ENCODE peak calls at places on chromosomes 4 and X, in four cellular contexts. J, D, E and P are unnamed samples.

GRCh38 chr4:150931796-150932195 is 83.3 kb downstream of the LRBA start:
- DNase-seq in E (no peak), J (no peak), D (no peak), P (no peak)

GRCh38 chr4:28014469-28014868 is 1153.8 kb downstream of the STIM2 start:
- DNase-seq in D (no peak), J (no peak), E (no peak), P (no peak)

GRCh38 chr4:113673450-113673849 is 88.1 kb downstream of the CAMK2D start:
- DNase-seq in J (peak), E (no peak), D (no peak), P (no peak)

GRCh38 chr4:133584714-133585113 is 435.6 kb downstream of the PCDH10 start:
- DNase-seq in J (no peak), E (no peak), D (no peak), P (no peak)

GRCh38 chr4:108029731-108030130 is 40.0 kb downstream of the HADH start:
- DNase-seq in E (no peak), J (no peak), D (no peak), P (no peak)

GRCh38 chr4:177696438-177696966 is 254.3 kb upstream of the AGA start:
- DNase-seq in J (no peak), D (no peak), E (no peak), P (no peak)

GRCh38 chr4:40316333-40316781 is 18.8 kb upstream of the CHRNA9 start:
- DNase-seq in E (no peak), D (no peak), J (no peak), P (no peak)

GRCh38 chr4:155403886-155404285 is 27.1 kb upstream of the MAP9 start:
- DNase-seq in D (no peak), J (peak), E (peak), P (no peak)

GRCh38 chr4:68572653-68573052 is 3.5 kb downstream of the UGT2B17 start:
- DNase-seq in D (no peak), J (no peak), E (no peak), P (no peak)

GRCh38 chrX:100449696-100450606 is 39.9 kb upstream of the PCDH19 start:
- DNase-seq in J (no peak), D (peak), E (no peak), P (no peak)

GRCh38 chr4:83606898-83607297 is 71.0 kb downstream of the GPAT3 start:
- DNase-seq in D (no peak), E (no peak), J (no peak), P (no peak)

GRCh38 chr4:109978704-109979103 is 66.0 kb downstream of the EGF start:
- DNase-seq in J (no peak), E (no peak), D (no peak), P (no peak)

GRCh38 chr4:88661724-88662123 is 35.9 kb downstream of the NAP1L5 start:
- DNase-seq in D (no peak), J (no peak), E (no peak), P (no peak)

GRCh38 chrX:132488819-132489255 is at the start of gene MBNL3:
- DNase-seq in J (peak), E (peak), D (peak), P (peak)

GRCh38 chrX:129959493-129959832 is 23.0 kb upstream of the BCORL1 start:
- DNase-seq in E (no peak), D (no peak), J (peak), P (no peak)

GRCh38 chr4:28822163-28822562 is 1898.0 kb upstream of the PCDH7 start:
- DNase-seq in D (no peak), E (no peak), J (no peak), P (no peak)

GRCh38 chr4:20603671-20604313 is 96.5 kb upstream of the PACRGL start:
- DNase-seq in J (no peak), E (no peak), D (no peak), P (no peak)

GRCh38 chr4:116070283-116070682 is 956.9 kb upstream of the NDST4 start:
- DNase-seq in D (no peak), E (no peak), J (no peak), P (no peak)

GRCh38 chr4:99915449-99915848 is 21.2 kb upstream of the LAMTOR3 start:
- DNase-seq in D (no peak), J (no peak), E (no peak), P (no peak)

GRCh38 chrX:133473451-133473850 is 58.2 kb upstream of the GPC4 start:
- DNase-seq in J (no peak), D (no peak), E (no peak), P (no peak)